ENCODE peak calls at places on chromosomes 7 and 10, in nine cellular contexts. One of them, this sample, is unnamed.

GRCh38 chr7:133761459-133761858 is 365.7 kb upstream of the LRGUK start:
- DNase-seq in esophagus squamous epithelium: no peak
- DNase-seq in CD8-positive, alpha-beta memory T cell: no peak
- DNase-seq in lower lobe of right lung: no peak
- DNase-seq in tibial artery: no peak
- DNase-seq in psoas muscle: no peak
- DNase-seq in stomach: no peak
- DNase-seq in HCT116: no peak
- DNase-seq in BJ: no peak
- DNase-seq in this sample: no peak

GRCh38 chr10:124063736-124064135 is 29.7 kb downstream of the CHST15 start:
- DNase-seq in esophagus squamous epithelium: no peak
- DNase-seq in CD8-positive, alpha-beta memory T cell: no peak
- DNase-seq in lower lobe of right lung: no peak
- DNase-seq in tibial artery: no peak
- DNase-seq in psoas muscle: no peak
- DNase-seq in stomach: no peak
- DNase-seq in HCT116: no peak
- DNase-seq in BJ: peak
- DNase-seq in this sample: peak

GRCh38 chr10:98376485-98376884 is 38.5 kb downstream of the PYROXD2 start:
- DNase-seq in esophagus squamous epithelium: no peak
- DNase-seq in CD8-positive, alpha-beta memory T cell: no peak
- DNase-seq in lower lobe of right lung: no peak
- DNase-seq in tibial artery: no peak
- DNase-seq in psoas muscle: no peak
- DNase-seq in stomach: no peak
- DNase-seq in HCT116: no peak
- DNase-seq in BJ: no peak
- DNase-seq in this sample: peak

GRCh38 chr7:99793443-99793842 is 9.5 kb upstream of the CYP3A4 start:
- DNase-seq in esophagus squamous epithelium: no peak
- DNase-seq in CD8-positive, alpha-beta memory T cell: no peak
- DNase-seq in lower lobe of right lung: no peak
- DNase-seq in tibial artery: no peak
- DNase-seq in psoas muscle: no peak
- DNase-seq in stomach: no peak
- DNase-seq in HCT116: no peak
- DNase-seq in BJ: no peak
- DNase-seq in this sample: no peak

GRCh38 chr10:70441877-70442205 is 360 bp upstream of the NODAL start:
- DNase-seq in esophagus squamous epithelium: no peak
- DNase-seq in CD8-positive, alpha-beta memory T cell: no peak
- DNase-seq in lower lobe of right lung: no peak
- DNase-seq in tibial artery: no peak
- DNase-seq in psoas muscle: no peak
- DNase-seq in stomach: no peak
- DNase-seq in HCT116: no peak
- DNase-seq in BJ: no peak
- DNase-seq in this sample: no peak

GRCh38 chr7:155885162-155886160 is 73.2 kb upstream of the SHH start:
- DNase-seq in esophagus squamous epithelium: no peak
- DNase-seq in CD8-positive, alpha-beta memory T cell: no peak
- DNase-seq in lower lobe of right lung: no peak
- DNase-seq in tibial artery: no peak
- DNase-seq in psoas muscle: peak
- DNase-seq in stomach: peak
- DNase-seq in HCT116: no peak
- DNase-seq in BJ: no peak
- DNase-seq in this sample: no peak

GRCh38 chr10:114544045-114544659 is 113.9 kb downstream of the ABLIM1 start:
- DNase-seq in esophagus squamous epithelium: peak
- DNase-seq in CD8-positive, alpha-beta memory T cell: peak
- DNase-seq in lower lobe of right lung: no peak
- DNase-seq in tibial artery: no peak
- DNase-seq in psoas muscle: no peak
- DNase-seq in stomach: peak
- DNase-seq in HCT116: no peak
- DNase-seq in BJ: no peak
- DNase-seq in this sample: peak

GRCh38 chr10:11483189-11484148 is 128.0 kb downstream of the USP6NL start:
- DNase-seq in esophagus squamous epithelium: no peak
- DNase-seq in CD8-positive, alpha-beta memory T cell: no peak
- DNase-seq in lower lobe of right lung: no peak
- DNase-seq in tibial artery: no peak
- DNase-seq in psoas muscle: no peak
- DNase-seq in stomach: no peak
- DNase-seq in HCT116: no peak
- DNase-seq in BJ: no peak
- DNase-seq in this sample: no peak

GRCh38 chr10:5666324-5667220 is at the start of gene ASB13:
- DNase-seq in esophagus squamous epithelium: no peak
- DNase-seq in CD8-positive, alpha-beta memory T cell: no peak
- DNase-seq in lower lobe of right lung: peak
- DNase-seq in tibial artery: peak
- DNase-seq in psoas muscle: peak
- DNase-seq in stomach: peak
- DNase-seq in HCT116: peak
- DNase-seq in BJ: no peak
- DNase-seq in this sample: peak

GRCh38 chr7:150668472-150668911 is 17.0 kb upstream of the GIMAP2 start:
- DNase-seq in esophagus squamous epithelium: no peak
- DNase-seq in CD8-positive, alpha-beta memory T cell: peak
- DNase-seq in lower lobe of right lung: no peak
- DNase-seq in tibial artery: no peak
- DNase-seq in psoas muscle: no peak
- DNase-seq in stomach: no peak
- DNase-seq in HCT116: no peak
- DNase-seq in BJ: no peak
- DNase-seq in this sample: no peak

GRCh38 chr7:93160410-93160809 is 12.2 kb upstream of the SAMD9L start:
- DNase-seq in esophagus squamous epithelium: no peak
- DNase-seq in CD8-positive, alpha-beta memory T cell: no peak
- DNase-seq in lower lobe of right lung: no peak
- DNase-seq in tibial artery: no peak
- DNase-seq in psoas muscle: no peak
- DNase-seq in stomach: no peak
- DNase-seq in HCT116: no peak
- DNase-seq in BJ: no peak
- DNase-seq in this sample: no peak

GRCh38 chr10:47326306-47326926 is 4.2 kb downstream of the GDF2 start:
- DNase-seq in esophagus squamous epithelium: no peak
- DNase-seq in CD8-positive, alpha-beta memory T cell: no peak
- DNase-seq in lower lobe of right lung: no peak
- DNase-seq in tibial artery: no peak
- DNase-seq in psoas muscle: no peak
- DNase-seq in stomach: peak
- DNase-seq in HCT116: no peak
- DNase-seq in BJ: no peak
- DNase-seq in this sample: no peak

GRCh38 chr7:70098133-70098561 is 499.9 kb downstream of the AUTS2 start:
- DNase-seq in esophagus squamous epithelium: no peak
- DNase-seq in CD8-positive, alpha-beta memory T cell: no peak
- DNase-seq in lower lobe of right lung: no peak
- DNase-seq in tibial artery: no peak
- DNase-seq in psoas muscle: no peak
- DNase-seq in stomach: no peak
- DNase-seq in HCT116: no peak
- DNase-seq in BJ: no peak
- DNase-seq in this sample: no peak

GRCh38 chr7:70097639-70098038 is 499.4 kb downstream of the AUTS2 start:
- DNase-seq in esophagus squamous epithelium: no peak
- DNase-seq in CD8-positive, alpha-beta memory T cell: no peak
- DNase-seq in lower lobe of right lung: no peak
- DNase-seq in tibial artery: no peak
- DNase-seq in psoas muscle: no peak
- DNase-seq in stomach: no peak
- DNase-seq in HCT116: no peak
- DNase-seq in BJ: no peak
- DNase-seq in this sample: no peak

GRCh38 chr7:70091362-70091761 is 493.1 kb downstream of the AUTS2 start:
- DNase-seq in esophagus squamous epithelium: no peak
- DNase-seq in CD8-positive, alpha-beta memory T cell: no peak
- DNase-seq in lower lobe of right lung: no peak
- DNase-seq in tibial artery: no peak
- DNase-seq in psoas muscle: no peak
- DNase-seq in stomach: no peak
- DNase-seq in HCT116: no peak
- DNase-seq in BJ: no peak
- DNase-seq in this sample: no peak

GRCh38 chr7:70092314-70093303 is 494.3 kb downstream of the AUTS2 start:
- DNase-seq in esophagus squamous epithelium: no peak
- DNase-seq in CD8-positive, alpha-beta memory T cell: no peak
- DNase-seq in lower lobe of right lung: no peak
- DNase-seq in tibial artery: no peak
- DNase-seq in psoas muscle: peak
- DNase-seq in stomach: no peak
- DNase-seq in HCT116: no peak
- DNase-seq in BJ: peak
- DNase-seq in this sample: no peak

GRCh38 chr7:70093496-70093895 is 495.2 kb downstream of the AUTS2 start:
- DNase-seq in esophagus squamous epithelium: no peak
- DNase-seq in CD8-positive, alpha-beta memory T cell: no peak
- DNase-seq in lower lobe of right lung: no peak
- DNase-seq in tibial artery: no peak
- DNase-seq in psoas muscle: no peak
- DNase-seq in stomach: no peak
- DNase-seq in HCT116: no peak
- DNase-seq in BJ: no peak
- DNase-seq in this sample: no peak
- H3K4me3 ChIP-seq in esophagus squamous epithelium: no peak
- H3K4me3 ChIP-seq in CD8-positive, alpha-beta memory T cell: no peak
- H3K4me3 ChIP-seq in lower lobe of right lung: no peak
- H3K4me3 ChIP-seq in tibial artery: no peak
- H3K4me3 ChIP-seq in psoas muscle: peak
- H3K4me3 ChIP-seq in stomach: no peak
- H3K4me3 ChIP-seq in HCT116: no peak
- H3K4me3 ChIP-seq in BJ: no peak
- H3K4me3 ChIP-seq in this sample: no peak

DNA sequence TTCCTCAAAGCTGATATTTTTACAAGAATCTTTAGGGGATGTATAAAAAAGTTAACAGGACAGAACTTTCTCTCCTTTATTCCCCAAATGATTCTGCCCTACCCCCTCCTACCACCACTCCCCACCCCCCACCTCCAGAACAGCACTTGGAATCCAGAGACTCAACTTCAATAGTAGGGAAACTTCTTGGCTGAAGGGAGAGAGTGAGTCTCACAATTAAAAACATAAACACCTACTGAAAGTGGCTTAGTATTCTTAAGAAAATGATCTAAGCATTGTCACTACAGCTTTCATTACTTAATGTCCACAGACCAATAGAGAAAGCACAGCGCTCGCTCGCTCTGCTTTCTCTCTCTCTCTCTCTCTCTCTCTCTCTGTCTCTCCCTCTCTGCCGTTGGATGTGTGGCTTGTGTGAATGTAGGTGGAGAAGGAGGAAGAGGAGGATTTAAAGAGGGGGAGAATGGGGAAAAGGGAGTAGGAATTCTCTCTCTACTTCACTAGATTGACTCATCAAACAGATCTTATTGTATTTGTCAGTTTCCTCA is 1.5 kb upstream of the SEMA3A start:
- DNase-seq in esophagus squamous epithelium: no peak
- DNase-seq in CD8-positive, alpha-beta memory T cell: no peak
- DNase-seq in lower lobe of right lung: no peak
- DNase-seq in tibial artery: no peak
- DNase-seq in psoas muscle: no peak
- DNase-seq in stomach: no peak
- DNase-seq in HCT116: no peak
- DNase-seq in BJ: no peak
- DNase-seq in this sample: no peak
- H3K4me3 ChIP-seq in esophagus squamous epithelium: peak
- H3K4me3 ChIP-seq in CD8-positive, alpha-beta memory T cell: no peak
- H3K4me3 ChIP-seq in lower lobe of right lung: peak
- H3K4me3 ChIP-seq in tibial artery: peak
- H3K4me3 ChIP-seq in psoas muscle: peak
- H3K4me3 ChIP-seq in stomach: peak
- H3K4me3 ChIP-seq in HCT116: peak
- H3K4me3 ChIP-seq in BJ: peak
- H3K4me3 ChIP-seq in this sample: no peak

DNA sequence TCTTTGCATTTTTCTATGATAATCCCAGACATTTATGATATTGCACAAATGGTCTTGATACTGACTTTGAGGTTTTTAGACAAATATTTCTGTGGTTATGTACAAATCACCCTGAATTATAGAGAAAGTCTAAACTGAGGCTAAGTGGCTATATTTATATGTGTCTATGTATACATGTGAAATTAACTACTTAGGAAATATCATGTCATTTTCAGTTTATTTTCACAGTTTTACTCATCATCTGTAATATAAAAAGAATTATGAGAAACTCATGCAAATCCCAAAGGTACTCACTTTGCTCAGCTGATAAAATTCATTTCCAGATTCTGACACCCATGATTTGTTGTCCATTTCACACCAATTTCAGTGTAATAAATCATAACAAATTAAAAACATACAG is 674.1 kb downstream of the PARD3 start:
- DNase-seq in esophagus squamous epithelium: no peak
- DNase-seq in CD8-positive, alpha-beta memory T cell: no peak
- DNase-seq in lower lobe of right lung: no peak
- DNase-seq in tibial artery: no peak
- DNase-seq in psoas muscle: no peak
- DNase-seq in stomach: no peak
- DNase-seq in HCT116: no peak
- DNase-seq in BJ: no peak
- DNase-seq in this sample: no peak
- H3K4me3 ChIP-seq in esophagus squamous epithelium: no peak
- H3K4me3 ChIP-seq in CD8-positive, alpha-beta memory T cell: no peak
- H3K4me3 ChIP-seq in lower lobe of right lung: no peak
- H3K4me3 ChIP-seq in tibial artery: no peak
- H3K4me3 ChIP-seq in psoas muscle: no peak
- H3K4me3 ChIP-seq in stomach: no peak
- H3K4me3 ChIP-seq in HCT116: no peak
- H3K4me3 ChIP-seq in BJ: no peak
- H3K4me3 ChIP-seq in this sample: no peak

DNA sequence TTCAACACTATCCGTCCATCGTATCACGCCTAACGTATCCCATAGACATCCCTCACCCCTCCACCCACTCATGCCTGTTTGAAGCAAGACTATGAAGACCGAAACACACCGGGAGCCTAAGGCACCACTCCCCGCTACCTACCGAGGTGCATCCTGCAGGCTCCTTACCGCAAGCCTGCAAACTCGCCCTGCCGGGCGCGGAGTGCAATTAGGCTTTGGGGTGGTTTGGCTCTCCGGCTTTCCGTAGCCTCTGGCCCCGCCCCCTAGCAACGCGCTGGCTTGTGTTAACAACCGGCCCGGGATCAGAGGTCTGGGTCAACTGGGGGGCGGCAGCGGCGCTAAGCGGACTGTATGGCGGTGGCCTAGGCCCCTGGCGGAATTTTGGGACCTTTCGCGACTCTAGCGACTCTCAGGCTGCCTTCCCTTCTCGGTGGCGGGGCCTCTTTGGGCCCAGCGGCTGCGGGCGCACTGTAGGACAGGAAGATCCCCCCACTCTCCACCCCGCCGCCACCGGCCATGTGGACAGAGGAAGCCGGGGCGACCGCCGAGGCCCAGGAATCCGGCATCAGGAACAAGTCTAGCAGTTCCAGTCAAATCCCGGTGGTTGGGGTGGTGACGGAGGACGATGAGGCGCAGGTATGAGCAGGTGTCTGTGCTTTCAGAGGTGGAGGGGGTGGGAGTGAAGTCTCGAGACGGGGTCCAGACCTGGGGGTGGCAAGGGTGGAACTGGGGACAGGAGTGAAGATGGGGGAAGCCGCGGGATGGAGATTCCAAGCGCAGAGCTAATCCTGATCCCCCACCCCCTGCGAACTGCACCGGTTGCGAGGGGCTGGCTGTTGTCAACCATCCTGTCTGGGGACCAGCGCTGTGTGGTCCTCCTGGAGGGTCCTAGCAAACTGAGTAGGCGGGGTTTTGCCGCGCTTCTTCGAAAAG is at the start of gene CFAP69:
- DNase-seq in esophagus squamous epithelium: peak
- DNase-seq in CD8-positive, alpha-beta memory T cell: peak
- DNase-seq in lower lobe of right lung: peak
- DNase-seq in tibial artery: peak
- DNase-seq in psoas muscle: peak
- DNase-seq in stomach: peak
- DNase-seq in HCT116: peak
- DNase-seq in BJ: peak
- DNase-seq in this sample: peak
- H3K4me3 ChIP-seq in esophagus squamous epithelium: peak
- H3K4me3 ChIP-seq in CD8-positive, alpha-beta memory T cell: peak
- H3K4me3 ChIP-seq in lower lobe of right lung: peak
- H3K4me3 ChIP-seq in tibial artery: peak
- H3K4me3 ChIP-seq in psoas muscle: peak
- H3K4me3 ChIP-seq in stomach: peak
- H3K4me3 ChIP-seq in HCT116: peak
- H3K4me3 ChIP-seq in BJ: peak
- H3K4me3 ChIP-seq in this sample: peak